ENCODE peak calls at places on chromosomes 5 and 9, in seven cellular contexts. V, Y, J, Q, D, W and R are unnamed samples.
A peak's percentile ranks its signal among the peaks of the same experiment; 100 is the strongest.

GRCh38 chr5:126444137-126444536 is 20.9 kb downstream of the GRAMD2B start:
- DNase-seq in V (no peak), Y (no peak), J (no peak), Q (no peak), D (no peak), W (no peak), R (no peak)

GRCh38 chr5:60473654-60474053 is 226.3 kb downstream of the DEPDC1B start:
- DNase-seq in V (no peak), Y (no peak), J (no peak), Q (no peak), D (no peak), W (no peak), R (no peak)

GRCh38 chr9:83219154-83219923 is 156.4 kb upstream of the RASEF start:
- DNase-seq in V (no peak), Y (peak; percentile 78), J (peak; percentile 80), Q (peak; percentile 89), D (peak; percentile 60), W (peak; percentile 35), R (peak; percentile 91)

GRCh38 chr5:74993743-74994142 is 58.6 kb downstream of the GCNT4 start:
- DNase-seq in V (no peak), Y (no peak), J (no peak), Q (no peak), D (no peak), W (no peak), R (no peak)

GRCh38 chr9:7452378-7452777 is 347.2 kb downstream of the DMAC1 start:
- DNase-seq in V (no peak), Y (peak; percentile 94), J (no peak), Q (no peak), D (no peak), W (no peak), R (no peak)

GRCh38 chr9:87894998-87895625 is 12.4 kb downstream of the SPATA31E1 start:
- DNase-seq in V (no peak), Y (no peak), J (no peak), Q (no peak), D (no peak), W (no peak), R (no peak)

GRCh38 chr9:134738869-134739659 is 97.5 kb downstream of the COL5A1 start:
- DNase-seq in V (peak; percentile 6), Y (peak; percentile 52), J (peak; percentile 89), Q (no peak), D (peak; percentile 76), W (peak; percentile 46), R (peak; percentile 71)

GRCh38 chr5:168798065-168799023 is 219.2 kb upstream of the PANK3 start:
- DNase-seq in V (no peak), Y (no peak), J (no peak), Q (no peak), D (no peak), W (no peak), R (no peak)

GRCh38 chr5:150644496-150644895 is 4.0 kb downstream of the SYNPO start:
- DNase-seq in V (no peak), Y (no peak), J (no peak), Q (peak; percentile 59), D (no peak), W (no peak), R (no peak)

GRCh38 chr5:132225165-132226032 is 2.3 kb downstream of the P4HA2 start:
- DNase-seq in V (no peak), Y (peak; percentile 88), J (no peak), Q (peak; percentile 81), D (peak; percentile 36), W (peak; percentile 40), R (peak; percentile 61)

GRCh38 chr9:92717201-92718085 is 47.2 kb downstream of the BICD2 start:
- DNase-seq in V (no peak), Y (no peak), J (no peak), Q (no peak), D (no peak), W (peak; percentile 14), R (no peak)

GRCh38 chr9:116437411-116438370 is 249.4 kb upstream of the TRIM32 start:
- DNase-seq in V (no peak), Y (no peak), J (no peak), Q (peak; percentile 89), D (no peak), W (no peak), R (no peak)

GRCh38 chr9:68530618-68531017 is 10.1 kb downstream of the TMEM252 start:
- DNase-seq in V (no peak), Y (no peak), J (peak; percentile 36), Q (peak; percentile 89), D (peak; percentile 2), W (no peak), R (peak; percentile 86)

GRCh38 chr9:137547687-137548543 is 2.3 kb downstream of the PNPLA7 start:
- DNase-seq in V (no peak), Y (peak; percentile 34), J (no peak), Q (peak; percentile 51), D (no peak), W (peak; percentile 79), R (no peak)

GRCh38 chr9:37410969-37411785 is 11.3 kb upstream of the GRHPR start:
- DNase-seq in V (no peak), Y (no peak), J (peak; percentile 26), Q (no peak), D (no peak), W (no peak), R (peak; percentile 43)

GRCh38 chr9:26673276-26673675 is 219.3 kb downstream of the CAAP1 start:
- DNase-seq in V (no peak), Y (no peak), J (no peak), Q (no peak), D (no peak), W (no peak), R (no peak)

GRCh38 chr9:26682796-26683496 is 209.7 kb downstream of the CAAP1 start:
- DNase-seq in V (no peak), Y (no peak), J (no peak), Q (no peak), D (no peak), W (no peak), R (no peak)

GRCh38 chr9:26682041-26682440 is 210.6 kb downstream of the CAAP1 start:
- DNase-seq in V (no peak), Y (no peak), J (no peak), Q (no peak), D (no peak), W (no peak), R (no peak)

GRCh38 chr9:26675055-26675454 is 217.5 kb downstream of the CAAP1 start:
- DNase-seq in V (no peak), Y (no peak), J (no peak), Q (no peak), D (no peak), W (no peak), R (no peak)

GRCh38 chr9:26677965-26678745 is 214.4 kb downstream of the CAAP1 start:
- DNase-seq in V (no peak), Y (no peak), J (no peak), Q (no peak), D (no peak), W (no peak), R (no peak)
- TF ChIP-seq CTCF in V (no peak), Y (no peak), J (no peak), Q (no peak), D (no peak), W (no peak), R (no peak)

GRCh38 chr9:121021294-121021693 is 28.8 kb downstream of the C5 start:
- DNase-seq in V (no peak), Y (peak; percentile 75), J (no peak), Q (no peak), D (peak; percentile 55), W (no peak), R (no peak)

GRCh38 chr9:121026768-121027167 is 23.3 kb downstream of the C5 start:
- DNase-seq in V (no peak), Y (no peak), J (no peak), Q (no peak), D (no peak), W (no peak), R (no peak)

GRCh38 chr9:121024237-121024636 is 25.8 kb downstream of the C5 start:
- DNase-seq in V (no peak), Y (no peak), J (no peak), Q (no peak), D (no peak), W (no peak), R (no peak)

GRCh38 chr9:121026260-121026691 is 23.8 kb downstream of the C5 start:
- DNase-seq in V (no peak), Y (no peak), J (no peak), Q (no peak), D (no peak), W (no peak), R (peak; percentile 62)

DNA sequence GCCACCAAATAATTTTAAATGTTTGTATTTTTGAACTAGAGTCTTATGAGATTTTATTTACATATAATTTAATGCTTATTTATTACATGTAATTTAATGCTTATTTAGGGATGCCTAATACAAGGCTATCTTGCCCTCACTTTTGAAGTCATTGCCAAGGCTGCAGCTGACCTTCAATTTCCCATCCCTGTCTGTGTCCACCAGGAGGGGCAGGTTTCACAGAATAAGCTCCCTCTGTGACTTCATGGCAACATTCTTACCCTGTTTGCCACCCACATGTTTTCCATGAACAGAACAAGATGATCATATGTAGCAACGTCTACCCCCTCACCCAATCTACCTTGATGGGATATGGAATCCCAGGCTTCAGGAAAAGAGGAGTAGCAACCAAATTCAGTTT is 27.0 kb downstream of the C5 start:
- DNase-seq in V (no peak), Y (peak; percentile 35), J (no peak), Q (no peak), D (no peak), W (no peak), R (peak; percentile 41)
- TF ChIP-seq CTCF in V (no peak), Y (peak; percentile 29), J (no peak), Q (no peak), D (no peak), W (no peak), R (peak; percentile 56)

GRCh38 chr5:84693256-84693655 is 308.6 kb upstream of the EDIL3 start:
- DNase-seq in V (no peak), Y (no peak), J (no peak), Q (no peak), D (no peak), W (no peak), R (no peak)
- TF ChIP-seq CTCF in V (no peak), Y (no peak), J (no peak), Q (no peak), D (no peak), W (no peak), R (no peak)

GRCh38 chr5:135890296-135890695 is 5.3 kb downstream of the IL9 start:
- DNase-seq in V (no peak), Y (no peak), J (no peak), Q (no peak), D (no peak), W (no peak), R (peak; percentile 4)

GRCh38 chr5:135890867-135891266 is 4.8 kb downstream of the IL9 start:
- DNase-seq in V (no peak), Y (no peak), J (no peak), Q (no peak), D (no peak), W (no peak), R (no peak)

GRCh38 chr5:135891280-135891679 is 4.4 kb downstream of the IL9 start:
- DNase-seq in V (no peak), Y (no peak), J (no peak), Q (no peak), D (no peak), W (no peak), R (peak; percentile 28)

GRCh38 chr5:135894271-135894670 is 1.4 kb downstream of the IL9 start:
- DNase-seq in V (no peak), Y (no peak), J (no peak), Q (no peak), D (no peak), W (no peak), R (no peak)

DNA sequence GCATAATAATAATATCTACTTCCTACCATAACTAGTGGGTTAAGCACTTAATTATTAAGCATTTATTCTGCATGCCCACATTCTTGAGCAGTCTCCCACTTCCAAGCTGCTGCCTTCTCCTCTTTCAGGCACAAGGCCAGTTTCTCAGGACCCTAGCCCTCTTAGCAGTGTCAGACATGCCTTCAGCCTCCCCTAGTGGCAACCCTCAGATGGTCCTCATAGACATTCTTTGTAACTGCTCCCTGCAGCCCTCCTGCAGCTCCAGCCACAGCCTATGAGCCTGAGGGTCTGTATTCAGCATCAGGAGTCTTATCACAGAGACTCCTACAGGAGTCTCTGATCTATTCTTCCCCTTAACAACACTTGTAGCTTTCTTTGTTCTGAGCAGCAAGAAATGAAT is 3.8 kb downstream of the IL9 start:
- DNase-seq in V (no peak), Y (no peak), J (peak; percentile 25), Q (no peak), D (no peak), W (no peak), R (peak; percentile 15)
- TF ChIP-seq CTCF in V (no peak), Y (no peak), J (no peak), Q (peak; percentile 20), D (no peak), W (no peak), R (peak; percentile 38)